ENCODE peak calls at places on chromosomes 13 and 19, in eight cellular contexts. One of them, this sample, is unnamed.

GRCh38 chr19:3387645-3388589 is 21.5 kb downstream of the NFIC start:
- DNase-seq in nephron progenitor cell: no peak
- DNase-seq in cardiac fibroblast: peak
- DNase-seq in psoas muscle: peak
- DNase-seq in RWPE1: peak
- DNase-seq in AG09319: peak
- DNase-seq in GM20000: no peak
- DNase-seq in fibroblast of mammary gland: peak
- DNase-seq in this sample: no peak

GRCh38 chr13:97367016-97367415 is 67.0 kb upstream of the RAP2A start:
- DNase-seq in nephron progenitor cell: no peak
- DNase-seq in cardiac fibroblast: peak
- DNase-seq in psoas muscle: no peak
- DNase-seq in RWPE1: no peak
- DNase-seq in AG09319: peak
- DNase-seq in GM20000: no peak
- DNase-seq in fibroblast of mammary gland: peak
- DNase-seq in this sample: no peak

GRCh38 chr13:109158383-109158782 is 529.0 kb downstream of the MYO16 start:
- DNase-seq in nephron progenitor cell: no peak
- DNase-seq in cardiac fibroblast: no peak
- DNase-seq in psoas muscle: no peak
- DNase-seq in RWPE1: peak
- DNase-seq in AG09319: no peak
- DNase-seq in GM20000: no peak
- DNase-seq in fibroblast of mammary gland: no peak
- DNase-seq in this sample: no peak

GRCh38 chr13:51800456-51800855 is 3.5 kb downstream of the DHRS12 start:
- DNase-seq in nephron progenitor cell: no peak
- DNase-seq in cardiac fibroblast: no peak
- DNase-seq in psoas muscle: peak
- DNase-seq in RWPE1: no peak
- DNase-seq in AG09319: no peak
- DNase-seq in GM20000: no peak
- DNase-seq in fibroblast of mammary gland: no peak
- DNase-seq in this sample: no peak

GRCh38 chr13:42246541-42246940 is 25.4 kb upstream of the AKAP11 start:
- DNase-seq in nephron progenitor cell: no peak
- DNase-seq in cardiac fibroblast: no peak
- DNase-seq in psoas muscle: no peak
- DNase-seq in RWPE1: no peak
- DNase-seq in AG09319: no peak
- DNase-seq in GM20000: no peak
- DNase-seq in fibroblast of mammary gland: no peak
- DNase-seq in this sample: no peak

GRCh38 chr13:100648354-100648753 is 26.2 kb downstream of the TMTC4 start:
- DNase-seq in nephron progenitor cell: no peak
- DNase-seq in cardiac fibroblast: no peak
- DNase-seq in psoas muscle: no peak
- DNase-seq in RWPE1: no peak
- DNase-seq in AG09319: no peak
- DNase-seq in GM20000: no peak
- DNase-seq in fibroblast of mammary gland: no peak
- DNase-seq in this sample: no peak

GRCh38 chr19:28705008-28705407 is 507.9 kb downstream of the UQCRFS1 start:
- DNase-seq in nephron progenitor cell: no peak
- DNase-seq in cardiac fibroblast: peak
- DNase-seq in psoas muscle: no peak
- DNase-seq in RWPE1: peak
- DNase-seq in AG09319: peak
- DNase-seq in GM20000: no peak
- DNase-seq in fibroblast of mammary gland: peak
- DNase-seq in this sample: no peak

GRCh38 chr19:43940719-43941118 is 5.6 kb upstream of the ZNF45 start:
- DNase-seq in nephron progenitor cell: no peak
- DNase-seq in cardiac fibroblast: no peak
- DNase-seq in psoas muscle: no peak
- DNase-seq in RWPE1: no peak
- DNase-seq in AG09319: no peak
- DNase-seq in GM20000: no peak
- DNase-seq in fibroblast of mammary gland: no peak
- DNase-seq in this sample: no peak

GRCh38 chr19:56119585-56119978 is 1.5 kb downstream of the ZNF787 start:
- DNase-seq in nephron progenitor cell: no peak
- DNase-seq in cardiac fibroblast: no peak
- DNase-seq in psoas muscle: peak
- DNase-seq in RWPE1: no peak
- DNase-seq in AG09319: no peak
- DNase-seq in GM20000: no peak
- DNase-seq in fibroblast of mammary gland: peak
- DNase-seq in this sample: no peak

GRCh38 chr13:110907951-110908898 is 6.6 kb downstream of the ANKRD10 start:
- DNase-seq in nephron progenitor cell: no peak
- DNase-seq in cardiac fibroblast: peak
- DNase-seq in psoas muscle: no peak
- DNase-seq in RWPE1: peak
- DNase-seq in AG09319: no peak
- DNase-seq in GM20000: no peak
- DNase-seq in fibroblast of mammary gland: no peak
- DNase-seq in this sample: no peak

GRCh38 chr19:44847144-44848035 is 1.3 kb downstream of the NECTIN2 start:
- DNase-seq in nephron progenitor cell: peak
- DNase-seq in cardiac fibroblast: peak
- DNase-seq in psoas muscle: peak
- DNase-seq in RWPE1: peak
- DNase-seq in AG09319: no peak
- DNase-seq in GM20000: no peak
- DNase-seq in fibroblast of mammary gland: peak
- DNase-seq in this sample: no peak

GRCh38 chr19:2469102-2469914 is 6.6 kb upstream of the GADD45B start:
- DNase-seq in nephron progenitor cell: no peak
- DNase-seq in cardiac fibroblast: peak
- DNase-seq in psoas muscle: peak
- DNase-seq in RWPE1: no peak
- DNase-seq in AG09319: no peak
- DNase-seq in GM20000: peak
- DNase-seq in fibroblast of mammary gland: peak
- DNase-seq in this sample: peak

GRCh38 chr19:44653977-44654784 is 10.5 kb downstream of the PVR start:
- DNase-seq in nephron progenitor cell: peak
- DNase-seq in cardiac fibroblast: peak
- DNase-seq in psoas muscle: peak
- DNase-seq in RWPE1: peak
- DNase-seq in AG09319: no peak
- DNase-seq in GM20000: peak
- DNase-seq in fibroblast of mammary gland: peak
- DNase-seq in this sample: peak

GRCh38 chr19:45231891-45232290 is 13.3 kb downstream of the EXOC3L2 start:
- DNase-seq in nephron progenitor cell: no peak
- DNase-seq in cardiac fibroblast: no peak
- DNase-seq in psoas muscle: no peak
- DNase-seq in RWPE1: peak
- DNase-seq in AG09319: no peak
- DNase-seq in GM20000: no peak
- DNase-seq in fibroblast of mammary gland: peak
- DNase-seq in this sample: no peak

GRCh38 chr13:114324334-114324733 is 10.0 kb downstream of the CHAMP1 start:
- DNase-seq in nephron progenitor cell: no peak
- DNase-seq in cardiac fibroblast: no peak
- DNase-seq in psoas muscle: no peak
- DNase-seq in RWPE1: no peak
- DNase-seq in AG09319: no peak
- DNase-seq in GM20000: no peak
- DNase-seq in fibroblast of mammary gland: no peak
- DNase-seq in this sample: no peak

GRCh38 chr19:3471954-3472655 is 8.2 kb downstream of the SMIM24 start:
- DNase-seq in nephron progenitor cell: peak
- DNase-seq in cardiac fibroblast: peak
- DNase-seq in psoas muscle: peak
- DNase-seq in RWPE1: peak
- DNase-seq in AG09319: no peak
- DNase-seq in GM20000: no peak
- DNase-seq in fibroblast of mammary gland: no peak
- DNase-seq in this sample: peak

GRCh38 chr19:38701455-38702063 is 42.7 kb downstream of the CAPN12 start:
- DNase-seq in nephron progenitor cell: no peak
- DNase-seq in cardiac fibroblast: no peak
- DNase-seq in psoas muscle: no peak
- DNase-seq in RWPE1: no peak
- DNase-seq in AG09319: no peak
- DNase-seq in GM20000: no peak
- DNase-seq in fibroblast of mammary gland: no peak
- DNase-seq in this sample: no peak

GRCh38 chr13:81395368-81395767 is 1054.4 kb upstream of the SPRY2 start:
- DNase-seq in nephron progenitor cell: peak
- DNase-seq in cardiac fibroblast: no peak
- DNase-seq in psoas muscle: no peak
- DNase-seq in RWPE1: peak
- DNase-seq in AG09319: no peak
- DNase-seq in GM20000: no peak
- DNase-seq in fibroblast of mammary gland: no peak
- DNase-seq in this sample: no peak

GRCh38 chr19:518292-519231 is 11.3 kb downstream of the TPGS1 start:
- DNase-seq in nephron progenitor cell: peak
- DNase-seq in cardiac fibroblast: peak
- DNase-seq in psoas muscle: peak
- DNase-seq in RWPE1: no peak
- DNase-seq in AG09319: no peak
- DNase-seq in GM20000: no peak
- DNase-seq in fibroblast of mammary gland: no peak
- DNase-seq in this sample: no peak

GRCh38 chr13:71828117-71828516 is 38.9 kb downstream of the DACH1 start:
- DNase-seq in nephron progenitor cell: no peak
- DNase-seq in cardiac fibroblast: no peak
- DNase-seq in psoas muscle: no peak
- DNase-seq in RWPE1: no peak
- DNase-seq in AG09319: no peak
- DNase-seq in GM20000: no peak
- DNase-seq in fibroblast of mammary gland: no peak
- DNase-seq in this sample: no peak
- TF ChIP-seq CTCF in nephron progenitor cell: no peak
- TF ChIP-seq CTCF in cardiac fibroblast: no peak
- TF ChIP-seq CTCF in psoas muscle: no peak
- TF ChIP-seq CTCF in RWPE1: no peak
- TF ChIP-seq CTCF in AG09319: no peak
- TF ChIP-seq CTCF in GM20000: no peak
- TF ChIP-seq CTCF in fibroblast of mammary gland: no peak
- TF ChIP-seq CTCF in this sample: no peak

GRCh38 chr19:53945441-53945840 is 17.3 kb upstream of the CACNG8 start:
- DNase-seq in nephron progenitor cell: no peak
- DNase-seq in cardiac fibroblast: peak
- DNase-seq in psoas muscle: no peak
- DNase-seq in RWPE1: no peak
- DNase-seq in AG09319: no peak
- DNase-seq in GM20000: no peak
- DNase-seq in fibroblast of mammary gland: peak
- DNase-seq in this sample: no peak

GRCh38 chr19:53945998-53946397 is 16.7 kb upstream of the CACNG8 start:
- DNase-seq in nephron progenitor cell: no peak
- DNase-seq in cardiac fibroblast: no peak
- DNase-seq in psoas muscle: no peak
- DNase-seq in RWPE1: no peak
- DNase-seq in AG09319: no peak
- DNase-seq in GM20000: no peak
- DNase-seq in fibroblast of mammary gland: no peak
- DNase-seq in this sample: no peak

GRCh38 chr19:53944933-53945332 is 17.8 kb upstream of the CACNG8 start:
- DNase-seq in nephron progenitor cell: no peak
- DNase-seq in cardiac fibroblast: no peak
- DNase-seq in psoas muscle: no peak
- DNase-seq in RWPE1: no peak
- DNase-seq in AG09319: no peak
- DNase-seq in GM20000: no peak
- DNase-seq in fibroblast of mammary gland: no peak
- DNase-seq in this sample: no peak

GRCh38 chr19:53944416-53944815 is 18.3 kb upstream of the CACNG8 start:
- DNase-seq in nephron progenitor cell: no peak
- DNase-seq in cardiac fibroblast: no peak
- DNase-seq in psoas muscle: no peak
- DNase-seq in RWPE1: no peak
- DNase-seq in AG09319: no peak
- DNase-seq in GM20000: no peak
- DNase-seq in fibroblast of mammary gland: no peak
- DNase-seq in this sample: no peak

GRCh38 chr19:53947624-53948023 is 15.1 kb upstream of the CACNG8 start:
- DNase-seq in nephron progenitor cell: no peak
- DNase-seq in cardiac fibroblast: no peak
- DNase-seq in psoas muscle: no peak
- DNase-seq in RWPE1: no peak
- DNase-seq in AG09319: no peak
- DNase-seq in GM20000: no peak
- DNase-seq in fibroblast of mammary gland: peak
- DNase-seq in this sample: no peak
- TF ChIP-seq CTCF in nephron progenitor cell: peak
- TF ChIP-seq CTCF in cardiac fibroblast: peak
- TF ChIP-seq CTCF in psoas muscle: no peak
- TF ChIP-seq CTCF in RWPE1: no peak
- TF ChIP-seq CTCF in AG09319: no peak
- TF ChIP-seq CTCF in GM20000: no peak
- TF ChIP-seq CTCF in fibroblast of mammary gland: peak
- TF ChIP-seq CTCF in this sample: no peak

GRCh38 chr19:36051236-36051635 is 2.8 kb downstream of the THAP8 start:
- DNase-seq in nephron progenitor cell: peak
- DNase-seq in cardiac fibroblast: no peak
- DNase-seq in psoas muscle: no peak
- DNase-seq in RWPE1: no peak
- DNase-seq in AG09319: no peak
- DNase-seq in GM20000: no peak
- DNase-seq in fibroblast of mammary gland: no peak
- DNase-seq in this sample: no peak
- TF ChIP-seq CTCF in nephron progenitor cell: no peak
- TF ChIP-seq CTCF in cardiac fibroblast: peak
- TF ChIP-seq CTCF in psoas muscle: no peak
- TF ChIP-seq CTCF in RWPE1: no peak
- TF ChIP-seq CTCF in AG09319: peak
- TF ChIP-seq CTCF in GM20000: peak
- TF ChIP-seq CTCF in fibroblast of mammary gland: peak
- TF ChIP-seq CTCF in this sample: peak

DNA sequence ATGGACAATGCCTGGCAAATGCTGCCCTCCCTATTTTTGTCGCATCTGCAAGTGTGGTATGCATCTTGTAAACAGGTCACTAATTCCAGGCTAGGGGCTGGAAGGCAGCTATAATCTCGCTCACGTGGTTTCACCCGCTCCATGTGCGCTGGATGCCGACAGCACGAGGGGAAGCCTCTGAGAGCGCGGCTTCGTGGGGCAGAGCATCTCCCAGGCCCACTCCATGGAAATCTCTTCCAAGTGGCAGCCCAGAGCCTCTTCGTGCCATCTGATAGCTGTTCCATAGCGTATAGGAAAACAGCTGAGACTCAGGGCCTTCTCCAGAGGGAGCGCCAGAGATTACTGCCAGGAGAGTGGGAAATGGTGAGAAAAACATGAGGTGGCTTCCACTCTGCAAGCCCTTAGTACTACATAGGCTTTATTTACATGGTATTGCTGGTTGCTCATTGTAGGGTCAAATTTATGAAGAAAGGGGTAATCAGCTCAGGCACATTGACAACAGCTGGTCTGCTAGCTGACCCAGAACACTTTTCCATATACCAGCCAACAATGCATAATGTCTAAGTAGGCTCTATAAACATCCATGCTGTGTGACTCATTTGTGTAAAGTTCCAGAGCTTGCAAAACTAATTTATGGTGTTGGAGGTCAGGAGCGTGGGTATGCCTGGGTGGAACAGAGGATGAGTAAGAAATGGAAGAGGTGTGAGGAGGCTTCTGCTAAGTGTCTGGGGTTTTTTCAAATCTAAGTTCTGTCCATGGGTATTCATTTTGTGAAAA is 165.2 kb downstream of the SHISA2 start:
- DNase-seq in nephron progenitor cell: no peak
- DNase-seq in cardiac fibroblast: peak
- DNase-seq in psoas muscle: no peak
- DNase-seq in RWPE1: peak
- DNase-seq in AG09319: peak
- DNase-seq in GM20000: no peak
- DNase-seq in fibroblast of mammary gland: peak
- DNase-seq in this sample: no peak
- TF ChIP-seq CTCF in nephron progenitor cell: no peak
- TF ChIP-seq CTCF in cardiac fibroblast: no peak
- TF ChIP-seq CTCF in psoas muscle: no peak
- TF ChIP-seq CTCF in RWPE1: no peak
- TF ChIP-seq CTCF in AG09319: no peak
- TF ChIP-seq CTCF in GM20000: no peak
- TF ChIP-seq CTCF in fibroblast of mammary gland: no peak
- TF ChIP-seq CTCF in this sample: no peak